ENCODE peak calls at places on chromosomes 7 and 10, in five cellular contexts. U, W, R, F and N are unnamed samples.

GRCh38 chr7:28005075-28005847 is 175.3 kb downstream of the JAZF1 start:
- DNase-seq in U (no peak), W (no peak), R (no peak), F (no peak), N (no peak)

GRCh38 chr7:6708304-6708703 is 1.6 kb upstream of the ZNF12 start:
- DNase-seq in U (no peak), W (no peak), R (no peak), F (no peak), N (no peak)

GRCh38 chr7:86201767-86202166 is 441.9 kb upstream of the GRM3 start:
- DNase-seq in U (no peak), W (no peak), R (no peak), F (no peak), N (no peak)

GRCh38 chr10:103226011-103226410 is 19.7 kb upstream of the RPEL1 start:
- DNase-seq in U (no peak), W (no peak), R (no peak), F (no peak), N (no peak)

GRCh38 chr7:98878365-98879197 is at the start of gene TRRAP:
- DNase-seq in U (peak; percentile 69), W (peak; percentile 75), R (peak; percentile 72), F (peak; percentile 80), N (peak; percentile 28)

GRCh38 chr7:126001344-126001743 is 1071.7 kb upstream of the POT1 start:
- DNase-seq in U (no peak), W (no peak), R (no peak), F (no peak), N (no peak)

GRCh38 chr10:110403593-110403992 is 94.1 kb upstream of the DUSP5 start:
- DNase-seq in U (no peak), W (no peak), R (no peak), F (no peak), N (no peak)

GRCh38 chr10:107686095-107686494 is 521.6 kb upstream of the SORCS1 start:
- DNase-seq in U (no peak), W (no peak), R (peak; percentile 15), F (no peak), N (peak; percentile 7)

GRCh38 chr10:23696476-23696875 is 257.6 kb downstream of the OTUD1 start:
- DNase-seq in U (no peak), W (no peak), R (no peak), F (no peak), N (no peak)

GRCh38 chr7:2248984-2249694 is 7.1 kb downstream of the NUDT1 start:
- DNase-seq in U (peak; percentile 65), W (no peak), R (peak; percentile 35), F (no peak), N (peak; percentile 52)

GRCh38 chr7:3862774-3863173 is 561.7 kb downstream of the SDK1 start:
- DNase-seq in U (no peak), W (no peak), R (no peak), F (no peak), N (no peak)

GRCh38 chr10:11150255-11150731 is 132.6 kb downstream of the CELF2 start:
- DNase-seq in U (no peak), W (no peak), R (no peak), F (no peak), N (no peak)

GRCh38 chr7:118372530-118372929 is 148.0 kb downstream of the ANKRD7 start:
- DNase-seq in U (no peak), W (no peak), R (no peak), F (no peak), N (no peak)

GRCh38 chr7:79312022-79312421 is 141.4 kb downstream of the MAGI2 start:
- DNase-seq in U (no peak), W (no peak), R (no peak), F (no peak), N (no peak)

GRCh38 chr10:117653170-117653515 is 110.6 kb downstream of the EMX2 start:
- DNase-seq in U (no peak), W (no peak), R (no peak), F (no peak), N (no peak)

GRCh38 chr7:24956021-24956420 is 24.0 kb downstream of the OSBPL3 start:
- DNase-seq in U (no peak), W (no peak), R (no peak), F (no peak), N (no peak)
- H3K4me1 ChIP-seq in U (peaks cover 1% of the 10 kb centered on the region), W (no peaks in the 10 kb centered on the region), R (no peaks in the 10 kb centered on the region), F (no peaks in the 10 kb centered on the region), N (no peaks in the 10 kb centered on the region)

DNA sequence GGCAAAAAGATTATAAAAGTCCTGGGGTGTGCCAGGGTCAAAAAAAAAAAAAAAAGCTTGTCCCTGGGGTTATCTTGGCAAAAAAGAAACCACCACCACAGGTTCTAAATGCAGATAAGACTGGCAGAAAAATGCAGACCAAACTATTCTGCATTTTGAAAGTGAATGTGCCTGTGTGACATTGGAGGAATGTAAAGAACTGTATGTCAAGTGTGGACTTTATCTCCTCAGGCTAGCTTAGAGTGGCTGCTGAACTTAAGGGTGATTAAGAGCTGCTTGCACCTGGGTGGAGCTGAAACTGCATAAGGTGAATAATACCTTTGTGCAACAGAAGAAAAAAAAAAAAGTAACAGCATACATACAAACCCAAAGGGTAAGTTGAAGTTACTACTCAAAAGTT is 1.3 kb upstream of the NAPEPLD start:
- DNase-seq in U (no peak), W (no peak), R (peak; percentile 50), F (no peak), N (no peak)
- H3K4me3 ChIP-seq in U (no peak overlapping the region), W (no peak overlapping the region), R (no peak overlapping the region), F (no peak overlapping the region), N (no peak overlapping the region)

DNA sequence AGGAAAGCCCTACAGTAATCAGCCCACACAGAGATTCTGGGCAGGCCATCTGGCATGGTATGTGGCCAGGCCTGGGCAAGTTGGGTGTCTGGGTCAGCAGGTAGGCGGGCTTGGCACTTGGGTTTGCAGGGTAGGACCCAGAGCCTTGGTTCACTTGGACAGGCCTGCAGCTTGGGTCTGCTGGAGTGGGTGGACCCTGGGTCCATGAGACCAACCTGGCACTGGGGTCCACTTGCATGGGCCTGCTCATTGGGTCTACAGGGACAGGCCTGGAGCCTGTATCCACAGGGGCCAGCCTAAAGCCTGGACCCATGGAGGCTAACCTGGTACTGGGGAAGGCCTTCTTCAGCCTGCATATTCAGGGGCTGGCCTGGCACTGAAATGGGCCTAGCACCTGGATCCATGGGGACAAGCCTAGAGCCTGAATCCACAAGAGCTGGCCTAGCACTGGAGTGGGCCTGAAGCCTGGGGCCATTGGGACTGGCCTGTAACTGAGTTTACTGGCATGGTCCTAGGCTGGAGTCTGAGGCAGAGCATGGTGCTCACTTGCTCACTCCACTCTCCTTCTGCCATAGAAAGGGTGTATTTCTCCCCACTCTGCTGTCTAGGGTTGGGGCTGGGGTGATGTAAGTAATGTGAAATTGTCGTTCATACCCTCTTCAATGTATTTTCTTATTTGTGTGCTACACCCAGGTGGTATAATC is 315.0 kb downstream of the AHR start:
- DNase-seq in U (no peak), W (no peak), R (no peak), F (no peak), N (no peak)
- TF ChIP-seq EP300 in U (no peak), W (no peak), R (no peak), F (no peak), N (no peak)

DNA sequence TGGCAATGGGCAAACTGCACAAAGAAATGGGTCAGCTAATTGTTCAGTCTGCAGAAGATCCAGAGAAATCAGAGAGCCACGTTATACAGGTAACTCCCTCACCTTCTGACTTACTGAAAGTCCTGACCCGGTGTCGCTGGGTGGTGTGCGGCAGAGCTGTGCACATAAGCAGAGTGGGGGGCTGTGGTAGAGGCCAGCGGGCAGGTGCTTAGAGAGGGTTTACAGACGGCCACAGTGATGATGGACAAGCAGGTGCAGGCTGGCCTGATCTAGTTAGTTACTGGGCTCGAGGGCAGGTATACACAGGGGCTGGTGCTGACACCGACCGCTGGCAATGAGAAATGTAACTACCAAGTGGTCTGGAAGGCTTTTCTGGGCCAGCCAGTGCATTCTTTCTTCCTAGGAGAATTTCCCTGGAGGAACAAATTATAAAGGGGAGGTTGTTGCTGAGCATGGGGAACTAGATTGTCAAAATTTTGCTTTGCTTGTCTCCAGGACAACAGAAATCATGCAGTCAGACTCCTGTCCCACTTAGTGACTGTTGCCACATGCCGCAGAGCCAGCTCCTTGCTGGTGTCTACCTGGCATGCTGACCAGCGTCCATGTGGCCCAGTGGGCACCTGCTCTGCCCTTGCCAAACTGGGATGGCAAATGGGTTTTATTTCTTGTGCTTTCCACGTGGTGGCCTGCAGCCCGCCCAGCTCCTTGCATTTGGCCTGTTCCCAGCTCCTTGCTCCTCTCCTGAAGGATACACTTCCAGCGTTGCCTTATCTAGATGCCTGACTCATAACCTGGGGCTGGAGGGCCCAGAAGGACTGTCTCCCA is 28.8 kb downstream of the DENND10 start:
- DNase-seq in U (no peak), W (no peak), R (no peak), F (peak; percentile 57), N (no peak)
- H3K4me1 ChIP-seq in U (no peaks in the 10 kb centered on the region), W (peaks cover 13% of the 10 kb centered on the region), R (no peaks in the 10 kb centered on the region), F (no peaks in the 10 kb centered on the region), N (no peaks in the 10 kb centered on the region)

DNA sequence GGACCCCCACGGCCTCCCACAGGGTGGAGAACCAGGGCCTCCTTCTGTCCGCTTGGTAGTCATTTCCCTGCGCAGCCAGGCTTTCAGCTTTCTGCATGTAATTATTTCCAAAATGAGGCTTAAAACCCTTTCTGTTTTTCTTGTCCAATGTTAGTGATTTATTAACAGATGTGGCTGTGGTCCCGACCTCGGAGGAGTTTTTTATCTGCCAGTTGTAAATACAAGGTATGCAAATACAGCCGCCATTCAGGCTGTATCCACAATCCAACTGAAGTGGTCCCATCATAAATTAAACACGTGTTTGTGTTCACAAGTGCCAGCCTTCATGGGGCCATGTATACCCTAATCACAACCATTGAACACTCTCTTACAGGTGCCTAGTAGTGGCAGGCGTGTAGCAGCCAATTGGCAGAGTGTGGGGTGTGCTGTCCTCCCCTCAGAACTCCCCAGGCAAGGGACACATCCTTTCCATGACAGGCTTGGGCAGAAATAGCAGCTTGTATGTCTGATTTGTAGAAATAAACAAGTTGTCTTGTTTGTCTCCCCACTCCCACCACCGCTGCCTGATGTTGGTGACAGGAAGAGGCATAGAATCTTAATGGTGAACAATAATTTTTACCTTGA is 251.3 kb upstream of the MKI67 start:
- DNase-seq in U (no peak), W (no peak), R (no peak), F (no peak), N (no peak)
- H3K4me3 ChIP-seq in U (no peak overlapping the region), W (no peak overlapping the region), R (no peak overlapping the region), F (no peak overlapping the region), N (no peak overlapping the region)

DNA sequence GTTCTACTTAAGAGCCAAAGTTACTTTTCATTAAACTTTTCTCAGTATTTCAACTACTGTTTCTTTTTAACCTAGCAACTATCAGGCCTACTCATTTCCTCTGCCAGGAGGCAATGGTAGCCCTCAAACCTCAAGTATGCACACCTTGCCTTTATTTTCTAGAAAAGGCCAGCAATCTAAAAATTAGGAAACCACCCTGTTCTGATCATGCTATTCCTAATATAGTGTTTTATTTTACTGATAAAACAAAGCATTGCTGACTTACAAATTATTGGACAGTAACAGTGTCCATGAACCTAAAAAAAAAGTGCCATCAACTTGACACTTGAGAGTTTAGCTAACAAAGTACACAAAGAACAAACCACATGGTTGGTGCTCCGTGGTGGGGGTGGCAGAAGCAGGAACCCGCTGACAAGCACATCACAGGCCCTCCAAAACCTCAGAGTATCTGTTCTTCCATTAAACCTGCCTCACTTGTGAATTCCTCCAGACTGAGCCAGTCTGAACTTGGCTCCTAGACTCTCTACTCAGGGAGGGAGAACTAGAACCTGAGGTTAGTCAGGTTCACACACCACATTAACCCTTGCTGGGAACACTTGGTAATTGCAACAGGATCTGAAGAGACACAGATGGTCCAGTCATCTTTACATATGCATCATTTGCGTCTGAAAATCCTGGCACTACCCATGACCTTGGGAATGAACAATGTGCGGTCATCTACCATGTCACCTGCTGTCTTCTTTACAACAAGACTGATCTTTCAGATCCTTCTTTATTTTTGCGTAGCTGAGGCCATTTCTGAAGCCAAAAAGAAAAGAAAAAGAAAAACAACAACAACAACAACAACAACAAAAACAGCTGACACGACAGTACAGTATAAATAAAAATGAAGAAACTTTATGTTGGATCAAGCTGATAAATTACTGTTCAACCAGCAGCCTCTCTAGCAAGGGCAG is 31.9 kb downstream of the PIP4K2A start:
- DNase-seq in U (no peak), W (no peak), R (peak; percentile 42), F (no peak), N (no peak)
- TF ChIP-seq EP300 in U (no peak), W (no peak), R (no peak), F (no peak), N (no peak)